ENCODE peak calls at places on chromosomes 7 and 10, in eight cellular contexts. One of them, this sample, is unnamed.

GRCh38 chr7:77691892-77692491 is 4.3 kb upstream of the RSBN1L start:
- DNase-seq in retina: no peak
- DNase-seq in nucleus accumbens: no peak
- DNase-seq in anterior cingulate cortex: no peak
- DNase-seq in activated CD4-positive, alpha-beta T cell treated with anti-CD3 and anti-CD28 coated beads for 36 hours: no peak
- DNase-seq in B cell: no peak
- DNase-seq in GM19239: no peak
- DNase-seq in activated CD8-positive, alpha-beta memory T cell treated with anti-CD3 and anti-CD28 coated beads for 48 hours: no peak
- DNase-seq in this sample: no peak

GRCh38 chr10:18918545-18918944 is 130.1 kb upstream of the MALRD1 start:
- DNase-seq in retina: no peak
- DNase-seq in nucleus accumbens: no peak
- DNase-seq in anterior cingulate cortex: no peak
- DNase-seq in activated CD4-positive, alpha-beta T cell treated with anti-CD3 and anti-CD28 coated beads for 36 hours: no peak
- DNase-seq in B cell: no peak
- DNase-seq in GM19239: no peak
- DNase-seq in activated CD8-positive, alpha-beta memory T cell treated with anti-CD3 and anti-CD28 coated beads for 48 hours: no peak
- DNase-seq in this sample: peak

GRCh38 chr7:93298671-93299070 is 66.5 kb downstream of the VPS50 start:
- DNase-seq in retina: no peak
- DNase-seq in nucleus accumbens: no peak
- DNase-seq in anterior cingulate cortex: no peak
- DNase-seq in activated CD4-positive, alpha-beta T cell treated with anti-CD3 and anti-CD28 coated beads for 36 hours: no peak
- DNase-seq in B cell: no peak
- DNase-seq in GM19239: no peak
- DNase-seq in activated CD8-positive, alpha-beta memory T cell treated with anti-CD3 and anti-CD28 coated beads for 48 hours: no peak
- DNase-seq in this sample: no peak

GRCh38 chr7:5679741-5680473 is 101.6 kb downstream of the RNF216 start:
- DNase-seq in retina: peak
- DNase-seq in nucleus accumbens: no peak
- DNase-seq in anterior cingulate cortex: no peak
- DNase-seq in activated CD4-positive, alpha-beta T cell treated with anti-CD3 and anti-CD28 coated beads for 36 hours: no peak
- DNase-seq in B cell: peak
- DNase-seq in GM19239: peak
- DNase-seq in activated CD8-positive, alpha-beta memory T cell treated with anti-CD3 and anti-CD28 coated beads for 48 hours: no peak
- DNase-seq in this sample: no peak

GRCh38 chr10:8400151-8400550 is 345.7 kb downstream of the GATA3 start:
- DNase-seq in retina: no peak
- DNase-seq in nucleus accumbens: no peak
- DNase-seq in anterior cingulate cortex: no peak
- DNase-seq in activated CD4-positive, alpha-beta T cell treated with anti-CD3 and anti-CD28 coated beads for 36 hours: no peak
- DNase-seq in B cell: no peak
- DNase-seq in GM19239: no peak
- DNase-seq in activated CD8-positive, alpha-beta memory T cell treated with anti-CD3 and anti-CD28 coated beads for 48 hours: no peak
- DNase-seq in this sample: no peak

GRCh38 chr7:28405662-28406061 is 6.7 kb upstream of the CREB5 start:
- DNase-seq in retina: no peak
- DNase-seq in nucleus accumbens: no peak
- DNase-seq in anterior cingulate cortex: no peak
- DNase-seq in activated CD4-positive, alpha-beta T cell treated with anti-CD3 and anti-CD28 coated beads for 36 hours: peak
- DNase-seq in B cell: no peak
- DNase-seq in GM19239: no peak
- DNase-seq in activated CD8-positive, alpha-beta memory T cell treated with anti-CD3 and anti-CD28 coated beads for 48 hours: no peak
- DNase-seq in this sample: peak

GRCh38 chr10:810351-810846 is 120.9 kb upstream of the DIP2C start:
- DNase-seq in retina: no peak
- DNase-seq in nucleus accumbens: no peak
- DNase-seq in anterior cingulate cortex: no peak
- DNase-seq in activated CD4-positive, alpha-beta T cell treated with anti-CD3 and anti-CD28 coated beads for 36 hours: peak
- DNase-seq in B cell: no peak
- DNase-seq in GM19239: no peak
- DNase-seq in activated CD8-positive, alpha-beta memory T cell treated with anti-CD3 and anti-CD28 coated beads for 48 hours: no peak
- DNase-seq in this sample: no peak

GRCh38 chr10:78780551-78780961 is 288.2 kb upstream of the ZMIZ1 start:
- DNase-seq in retina: no peak
- DNase-seq in nucleus accumbens: no peak
- DNase-seq in anterior cingulate cortex: no peak
- DNase-seq in activated CD4-positive, alpha-beta T cell treated with anti-CD3 and anti-CD28 coated beads for 36 hours: no peak
- DNase-seq in B cell: no peak
- DNase-seq in GM19239: no peak
- DNase-seq in activated CD8-positive, alpha-beta memory T cell treated with anti-CD3 and anti-CD28 coated beads for 48 hours: no peak
- DNase-seq in this sample: no peak

GRCh38 chr10:34808789-34809745 is 6.0 kb downstream of the PARD3 start:
- DNase-seq in retina: peak
- DNase-seq in nucleus accumbens: peak
- DNase-seq in anterior cingulate cortex: peak
- DNase-seq in activated CD4-positive, alpha-beta T cell treated with anti-CD3 and anti-CD28 coated beads for 36 hours: no peak
- DNase-seq in B cell: no peak
- DNase-seq in GM19239: no peak
- DNase-seq in activated CD8-positive, alpha-beta memory T cell treated with anti-CD3 and anti-CD28 coated beads for 48 hours: no peak
- DNase-seq in this sample: no peak

GRCh38 chr10:25405871-25406270 is 231.1 kb downstream of the GPR158 start:
- DNase-seq in retina: no peak
- DNase-seq in nucleus accumbens: no peak
- DNase-seq in anterior cingulate cortex: no peak
- DNase-seq in activated CD4-positive, alpha-beta T cell treated with anti-CD3 and anti-CD28 coated beads for 36 hours: no peak
- DNase-seq in B cell: no peak
- DNase-seq in GM19239: no peak
- DNase-seq in activated CD8-positive, alpha-beta memory T cell treated with anti-CD3 and anti-CD28 coated beads for 48 hours: no peak
- DNase-seq in this sample: no peak

GRCh38 chr7:155380221-155380861 is 77.6 kb upstream of the EN2 start:
- DNase-seq in retina: peak
- DNase-seq in nucleus accumbens: no peak
- DNase-seq in anterior cingulate cortex: no peak
- DNase-seq in activated CD4-positive, alpha-beta T cell treated with anti-CD3 and anti-CD28 coated beads for 36 hours: peak
- DNase-seq in B cell: peak
- DNase-seq in GM19239: peak
- DNase-seq in activated CD8-positive, alpha-beta memory T cell treated with anti-CD3 and anti-CD28 coated beads for 48 hours: peak
- DNase-seq in this sample: peak

GRCh38 chr7:97407106-97407505 is 289.6 kb downstream of the SDHAF3 start:
- DNase-seq in retina: no peak
- DNase-seq in nucleus accumbens: no peak
- DNase-seq in anterior cingulate cortex: no peak
- DNase-seq in activated CD4-positive, alpha-beta T cell treated with anti-CD3 and anti-CD28 coated beads for 36 hours: no peak
- DNase-seq in B cell: no peak
- DNase-seq in GM19239: no peak
- DNase-seq in activated CD8-positive, alpha-beta memory T cell treated with anti-CD3 and anti-CD28 coated beads for 48 hours: no peak
- DNase-seq in this sample: no peak

GRCh38 chr10:47354900-47355299 is 6.7 kb downstream of the RBP3 start:
- DNase-seq in retina: no peak
- DNase-seq in nucleus accumbens: no peak
- DNase-seq in anterior cingulate cortex: no peak
- DNase-seq in activated CD4-positive, alpha-beta T cell treated with anti-CD3 and anti-CD28 coated beads for 36 hours: no peak
- DNase-seq in B cell: no peak
- DNase-seq in GM19239: no peak
- DNase-seq in activated CD8-positive, alpha-beta memory T cell treated with anti-CD3 and anti-CD28 coated beads for 48 hours: no peak
- DNase-seq in this sample: no peak

GRCh38 chr7:143979359-143979758 is 20.8 kb upstream of the OR6B1 start:
- DNase-seq in retina: no peak
- DNase-seq in nucleus accumbens: no peak
- DNase-seq in anterior cingulate cortex: no peak
- DNase-seq in activated CD4-positive, alpha-beta T cell treated with anti-CD3 and anti-CD28 coated beads for 36 hours: no peak
- DNase-seq in B cell: no peak
- DNase-seq in GM19239: no peak
- DNase-seq in activated CD8-positive, alpha-beta memory T cell treated with anti-CD3 and anti-CD28 coated beads for 48 hours: no peak
- DNase-seq in this sample: no peak

GRCh38 chr10:59872892-59873463 is 33.4 kb downstream of the CCDC6 start:
- DNase-seq in retina: no peak
- DNase-seq in nucleus accumbens: no peak
- DNase-seq in anterior cingulate cortex: no peak
- DNase-seq in activated CD4-positive, alpha-beta T cell treated with anti-CD3 and anti-CD28 coated beads for 36 hours: peak
- DNase-seq in B cell: no peak
- DNase-seq in GM19239: no peak
- DNase-seq in activated CD8-positive, alpha-beta memory T cell treated with anti-CD3 and anti-CD28 coated beads for 48 hours: no peak
- DNase-seq in this sample: peak

GRCh38 chr10:83078160-83078559 is 1061.1 kb upstream of the GHITM start:
- DNase-seq in retina: no peak
- DNase-seq in nucleus accumbens: no peak
- DNase-seq in anterior cingulate cortex: no peak
- DNase-seq in activated CD4-positive, alpha-beta T cell treated with anti-CD3 and anti-CD28 coated beads for 36 hours: no peak
- DNase-seq in B cell: no peak
- DNase-seq in GM19239: no peak
- DNase-seq in activated CD8-positive, alpha-beta memory T cell treated with anti-CD3 and anti-CD28 coated beads for 48 hours: no peak
- DNase-seq in this sample: no peak

GRCh38 chr10:117545141-117546019 is 2.8 kb downstream of the EMX2 start:
- DNase-seq in retina: peak
- DNase-seq in nucleus accumbens: no peak
- DNase-seq in anterior cingulate cortex: no peak
- DNase-seq in activated CD4-positive, alpha-beta T cell treated with anti-CD3 and anti-CD28 coated beads for 36 hours: no peak
- DNase-seq in B cell: no peak
- DNase-seq in GM19239: no peak
- DNase-seq in activated CD8-positive, alpha-beta memory T cell treated with anti-CD3 and anti-CD28 coated beads for 48 hours: no peak
- DNase-seq in this sample: no peak

GRCh38 chr10:88200637-88201036 is 337.2 kb downstream of the PTEN start:
- DNase-seq in retina: no peak
- DNase-seq in nucleus accumbens: no peak
- DNase-seq in anterior cingulate cortex: no peak
- DNase-seq in activated CD4-positive, alpha-beta T cell treated with anti-CD3 and anti-CD28 coated beads for 36 hours: no peak
- DNase-seq in B cell: no peak
- DNase-seq in GM19239: no peak
- DNase-seq in activated CD8-positive, alpha-beta memory T cell treated with anti-CD3 and anti-CD28 coated beads for 48 hours: no peak
- DNase-seq in this sample: no peak

GRCh38 chr10:61992059-61992460 is 90.6 kb downstream of the ARID5B start:
- DNase-seq in retina: no peak
- DNase-seq in nucleus accumbens: no peak
- DNase-seq in anterior cingulate cortex: no peak
- DNase-seq in activated CD4-positive, alpha-beta T cell treated with anti-CD3 and anti-CD28 coated beads for 36 hours: peak
- DNase-seq in B cell: no peak
- DNase-seq in GM19239: no peak
- DNase-seq in activated CD8-positive, alpha-beta memory T cell treated with anti-CD3 and anti-CD28 coated beads for 48 hours: no peak
- DNase-seq in this sample: no peak

GRCh38 chr7:104794154-104794553 is 219.9 kb upstream of the KMT2E start:
- DNase-seq in retina: no peak
- DNase-seq in nucleus accumbens: no peak
- DNase-seq in anterior cingulate cortex: no peak
- DNase-seq in activated CD4-positive, alpha-beta T cell treated with anti-CD3 and anti-CD28 coated beads for 36 hours: no peak
- DNase-seq in B cell: no peak
- DNase-seq in GM19239: no peak
- DNase-seq in activated CD8-positive, alpha-beta memory T cell treated with anti-CD3 and anti-CD28 coated beads for 48 hours: no peak
- DNase-seq in this sample: no peak

GRCh38 chr10:24822557-24822956 is 98.9 kb upstream of the ARHGAP21 start:
- DNase-seq in retina: no peak
- DNase-seq in nucleus accumbens: peak
- DNase-seq in anterior cingulate cortex: no peak
- DNase-seq in activated CD4-positive, alpha-beta T cell treated with anti-CD3 and anti-CD28 coated beads for 36 hours: peak
- DNase-seq in B cell: no peak
- DNase-seq in GM19239: peak
- DNase-seq in activated CD8-positive, alpha-beta memory T cell treated with anti-CD3 and anti-CD28 coated beads for 48 hours: no peak
- DNase-seq in this sample: no peak

GRCh38 chr10:103479135-103479534 is at the start of gene CALHM3:
- DNase-seq in retina: no peak
- DNase-seq in nucleus accumbens: no peak
- DNase-seq in anterior cingulate cortex: no peak
- DNase-seq in activated CD4-positive, alpha-beta T cell treated with anti-CD3 and anti-CD28 coated beads for 36 hours: no peak
- DNase-seq in B cell: no peak
- DNase-seq in GM19239: no peak
- DNase-seq in activated CD8-positive, alpha-beta memory T cell treated with anti-CD3 and anti-CD28 coated beads for 48 hours: no peak
- DNase-seq in this sample: no peak

GRCh38 chr10:36126076-36126475 is 484.0 kb upstream of the FZD8 start:
- DNase-seq in retina: no peak
- DNase-seq in nucleus accumbens: no peak
- DNase-seq in anterior cingulate cortex: no peak
- DNase-seq in activated CD4-positive, alpha-beta T cell treated with anti-CD3 and anti-CD28 coated beads for 36 hours: no peak
- DNase-seq in B cell: no peak
- DNase-seq in GM19239: no peak
- DNase-seq in activated CD8-positive, alpha-beta memory T cell treated with anti-CD3 and anti-CD28 coated beads for 48 hours: no peak
- DNase-seq in this sample: no peak

GRCh38 chr7:63521-64021 is 128.8 kb upstream of the FAM20C start:
- DNase-seq in retina: peak
- DNase-seq in nucleus accumbens: no peak
- DNase-seq in anterior cingulate cortex: no peak
- DNase-seq in activated CD4-positive, alpha-beta T cell treated with anti-CD3 and anti-CD28 coated beads for 36 hours: no peak
- DNase-seq in B cell: no peak
- DNase-seq in GM19239: no peak
- DNase-seq in activated CD8-positive, alpha-beta memory T cell treated with anti-CD3 and anti-CD28 coated beads for 48 hours: no peak
- DNase-seq in this sample: no peak

GRCh38 chr7:15326044-15326644 is 235.7 kb downstream of the AGMO start:
- DNase-seq in retina: no peak
- DNase-seq in nucleus accumbens: no peak
- DNase-seq in anterior cingulate cortex: no peak
- DNase-seq in activated CD4-positive, alpha-beta T cell treated with anti-CD3 and anti-CD28 coated beads for 36 hours: no peak
- DNase-seq in B cell: no peak
- DNase-seq in GM19239: no peak
- DNase-seq in activated CD8-positive, alpha-beta memory T cell treated with anti-CD3 and anti-CD28 coated beads for 48 hours: no peak
- DNase-seq in this sample: peak

GRCh38 chr7:116952640-116953371 is 495 bp upstream of the ST7 start:
- DNase-seq in retina: peak
- DNase-seq in nucleus accumbens: peak
- DNase-seq in anterior cingulate cortex: peak
- DNase-seq in activated CD4-positive, alpha-beta T cell treated with anti-CD3 and anti-CD28 coated beads for 36 hours: no peak
- DNase-seq in B cell: no peak
- DNase-seq in GM19239: no peak
- DNase-seq in activated CD8-positive, alpha-beta memory T cell treated with anti-CD3 and anti-CD28 coated beads for 48 hours: no peak
- DNase-seq in this sample: no peak

GRCh38 chr10:1036341-1036791 is 10.7 kb upstream of the IDI2 start:
- DNase-seq in retina: no peak
- DNase-seq in nucleus accumbens: peak
- DNase-seq in anterior cingulate cortex: no peak
- DNase-seq in activated CD4-positive, alpha-beta T cell treated with anti-CD3 and anti-CD28 coated beads for 36 hours: peak
- DNase-seq in B cell: no peak
- DNase-seq in GM19239: no peak
- DNase-seq in activated CD8-positive, alpha-beta memory T cell treated with anti-CD3 and anti-CD28 coated beads for 48 hours: no peak
- DNase-seq in this sample: peak

GRCh38 chr7:130912910-130913720 is 179.1 kb upstream of the KLF14 start:
- DNase-seq in retina: peak
- DNase-seq in nucleus accumbens: no peak
- DNase-seq in anterior cingulate cortex: peak
- DNase-seq in activated CD4-positive, alpha-beta T cell treated with anti-CD3 and anti-CD28 coated beads for 36 hours: peak
- DNase-seq in B cell: peak
- DNase-seq in GM19239: peak
- DNase-seq in activated CD8-positive, alpha-beta memory T cell treated with anti-CD3 and anti-CD28 coated beads for 48 hours: no peak
- DNase-seq in this sample: peak

GRCh38 chr7:69764071-69764470 is 165.8 kb downstream of the AUTS2 start:
- DNase-seq in retina: no peak
- DNase-seq in nucleus accumbens: no peak
- DNase-seq in anterior cingulate cortex: no peak
- DNase-seq in activated CD4-positive, alpha-beta T cell treated with anti-CD3 and anti-CD28 coated beads for 36 hours: no peak
- DNase-seq in B cell: no peak
- DNase-seq in GM19239: no peak
- DNase-seq in activated CD8-positive, alpha-beta memory T cell treated with anti-CD3 and anti-CD28 coated beads for 48 hours: no peak
- DNase-seq in this sample: no peak

GRCh38 chr7:1843271-1843861 is 173.3 kb downstream of the ELFN1 start:
- DNase-seq in retina: peak
- DNase-seq in nucleus accumbens: no peak
- DNase-seq in anterior cingulate cortex: no peak
- DNase-seq in activated CD4-positive, alpha-beta T cell treated with anti-CD3 and anti-CD28 coated beads for 36 hours: peak
- DNase-seq in B cell: no peak
- DNase-seq in GM19239: no peak
- DNase-seq in activated CD8-positive, alpha-beta memory T cell treated with anti-CD3 and anti-CD28 coated beads for 48 hours: no peak
- DNase-seq in this sample: no peak

GRCh38 chr10:10320981-10321380 is 696.7 kb upstream of the CELF2 start:
- DNase-seq in retina: no peak
- DNase-seq in nucleus accumbens: no peak
- DNase-seq in anterior cingulate cortex: no peak
- DNase-seq in activated CD4-positive, alpha-beta T cell treated with anti-CD3 and anti-CD28 coated beads for 36 hours: no peak
- DNase-seq in B cell: no peak
- DNase-seq in GM19239: no peak
- DNase-seq in activated CD8-positive, alpha-beta memory T cell treated with anti-CD3 and anti-CD28 coated beads for 48 hours: no peak
- DNase-seq in this sample: peak

GRCh38 chr10:113087082-113088029 is 137.3 kb downstream of the TCF7L2 start:
- DNase-seq in retina: no peak
- DNase-seq in nucleus accumbens: no peak
- DNase-seq in anterior cingulate cortex: no peak
- DNase-seq in activated CD4-positive, alpha-beta T cell treated with anti-CD3 and anti-CD28 coated beads for 36 hours: no peak
- DNase-seq in B cell: no peak
- DNase-seq in GM19239: no peak
- DNase-seq in activated CD8-positive, alpha-beta memory T cell treated with anti-CD3 and anti-CD28 coated beads for 48 hours: no peak
- DNase-seq in this sample: peak

GRCh38 chr10:17651891-17652290 is 7.9 kb downstream of the STAM start:
- DNase-seq in retina: no peak
- DNase-seq in nucleus accumbens: no peak
- DNase-seq in anterior cingulate cortex: no peak
- DNase-seq in activated CD4-positive, alpha-beta T cell treated with anti-CD3 and anti-CD28 coated beads for 36 hours: no peak
- DNase-seq in B cell: no peak
- DNase-seq in GM19239: no peak
- DNase-seq in activated CD8-positive, alpha-beta memory T cell treated with anti-CD3 and anti-CD28 coated beads for 48 hours: no peak
- DNase-seq in this sample: no peak

GRCh38 chr10:49679480-49679893 is at the start of gene C10orf53:
- DNase-seq in retina: peak
- DNase-seq in nucleus accumbens: peak
- DNase-seq in anterior cingulate cortex: peak
- DNase-seq in activated CD4-positive, alpha-beta T cell treated with anti-CD3 and anti-CD28 coated beads for 36 hours: peak
- DNase-seq in B cell: no peak
- DNase-seq in GM19239: no peak
- DNase-seq in activated CD8-positive, alpha-beta memory T cell treated with anti-CD3 and anti-CD28 coated beads for 48 hours: no peak
- DNase-seq in this sample: no peak

This sample was measured in AG04450.